ENCODE peak calls at places on chromosomes 4 and X, in six cellular contexts. O is GM23338; C is progenitor cell of endocrine pancreas; A is bronchial epithelial cell; V is sciatic nerve; L is stimulated activated CD4-positive, alpha-beta T cell treated with anti-CD3 and anti-CD28 coated beads, Interleukin-2, amount 100 ng/mL, for 48 hours. M is an unnamed sample.

GRCh38 chr4:166165829-166166420 is 292.9 kb downstream of the TLL1 start:
- DNase-seq in L (no peak), C (peak; percentile 9), A (peak; percentile 76), O (peak; percentile 81), V (no peak), M (no peak)

GRCh38 chr4:87232241-87232640 is 11.8 kb upstream of the KLHL8 start:
- DNase-seq in C (no peak), V (no peak), A (peak; percentile 78), O (no peak), L (no peak), M (no peak)

GRCh38 chr4:54229631-54230478 is 762 bp downstream of the PDGFRA start:
- DNase-seq in L (no peak), A (no peak), V (no peak), O (peak; percentile 64), C (peak; percentile 21), M (peak; percentile 74)

GRCh38 chrX:68684291-68684918 is 36.9 kb downstream of the STARD8 start:
- DNase-seq in V (peak; percentile 75), O (no peak), C (no peak), A (no peak), L (no peak), M (no peak)

GRCh38 chrX:33014949-33015348 is 196.4 kb downstream of the DMD start:
- DNase-seq in O (no peak), C (no peak), A (no peak), V (no peak), L (no peak), M (no peak)

GRCh38 chr4:75881476-75881875 is 20.8 kb downstream of the PPEF2 start:
- DNase-seq in V (no peak), A (no peak), O (no peak), L (no peak), C (no peak), M (no peak)

GRCh38 chr4:11497972-11498371 is 69.3 kb upstream of the HS3ST1 start:
- DNase-seq in C (no peak), L (no peak), A (peak; percentile 85), V (no peak), O (peak; percentile 8), M (no peak)

GRCh38 chr4:57612279-57612678 is 502.1 kb upstream of the IGFBP7 start:
- DNase-seq in O (no peak), V (no peak), L (no peak), C (no peak), A (no peak), M (no peak)

GRCh38 chr4:2893772-2894171 is 50.1 kb downstream of the ADD1 start:
- DNase-seq in O (no peak), V (no peak), L (no peak), C (no peak), A (no peak), M (no peak)

GRCh38 chrX:22135171-22135711 is 103.1 kb downstream of the PHEX start:
- DNase-seq in V (no peak), A (peak; percentile 77), C (no peak), L (no peak), O (no peak), M (peak; percentile 86)

GRCh38 chr4:185881427-185881826 is 69.4 kb upstream of the SORBS2 start:
- DNase-seq in V (no peak), O (no peak), L (no peak), A (no peak), C (no peak), M (no peak)